ENCODE peak calls at places on chromosomes 12 and 14, in ten cellular contexts. O is astrocyte of the cerebellum, K is neural crest cell, W is Right ventricle myocardium inferior, P is neural progenitor cell, X is HAP-1, V is NCI-H1105 treated with DMSO at 0.1 percent for 48 hours, E is ELF-1, A is A172, T is iris pigment epithelial cell. U is an unnamed sample.
A peak's percentile ranks its signal among the peaks of the same experiment; 100 is the strongest.

GRCh38 chr12:25689996-25690501 is 137.0 kb upstream of the LMNTD1 start:
- DNase-seq in K (no peak), E (no peak), W (no peak), X (peak; percentile 10), O (no peak), A (peak; percentile 22), P (no peak), T (no peak), V (peak; percentile 89), U (no peak)

GRCh38 chr12:101697930-101698781 is 716 bp downstream of the CHPT1 start:
- DNase-seq in W (peak; percentile 83), K (peak; percentile 39), T (peak; percentile 45), A (peak; percentile 10), X (peak; percentile 35), P (no peak), E (peak; percentile 52), O (no peak), V (peak; percentile 39), U (peak; percentile 32)

GRCh38 chr12:123895477-123895876 is 77.2 kb downstream of the CCDC92 start:
- DNase-seq in E (no peak), K (no peak), P (no peak), W (no peak), X (no peak), A (no peak), T (no peak), O (no peak), V (no peak), U (peak; percentile 33)

GRCh38 chr12:19992311-19992710 is 376.0 kb upstream of the PDE3A start:
- DNase-seq in E (no peak), O (no peak), A (no peak), X (no peak), V (no peak), T (no peak), P (no peak), W (no peak), K (no peak), U (no peak)

GRCh38 chr12:31797230-31797872 is 68.5 kb upstream of the AMN1 start:
- DNase-seq in V (no peak), W (no peak), A (no peak), E (no peak), T (no peak), O (no peak), K (no peak), P (no peak), X (no peak), U (no peak)

GRCh38 chr12:30996752-30997151 is 70.2 kb downstream of the TSPAN11 start:
- DNase-seq in W (no peak), T (no peak), A (no peak), K (no peak), P (no peak), X (no peak), O (no peak), V (no peak), E (no peak), U (no peak)

GRCh38 chr14:26204362-26204953 is 393.4 kb downstream of the NOVA1 start:
- DNase-seq in W (no peak), K (peak; percentile 18), T (no peak), V (no peak), A (no peak), O (no peak), E (no peak), X (no peak), P (peak; percentile 53), U (no peak)

GRCh38 chr14:91924871-91925726 is 22.4 kb downstream of the FBLN5 start:
- DNase-seq in P (no peak), O (peak; percentile 44), W (no peak), X (no peak), A (no peak), T (peak; percentile 56), V (no peak), K (no peak), E (no peak), U (no peak)

GRCh38 chr12:124784871-124785572 is 78.6 kb downstream of the SCARB1 start:
- DNase-seq in E (no peak), P (no peak), V (no peak), W (no peak), X (no peak), T (no peak), K (no peak), A (no peak), O (no peak), U (no peak)

GRCh38 chr12:4780624-4781023 is 60.4 kb downstream of the GALNT8 start:
- DNase-seq in O (no peak), P (no peak), K (no peak), T (no peak), X (no peak), E (no peak), A (no peak), W (no peak), V (no peak), U (no peak)

GRCh38 chr12:7678744-7679143 is 13.0 kb upstream of the APOBEC1 start:
- DNase-seq in A (no peak), V (no peak), E (no peak), O (no peak), K (no peak), W (no peak), T (no peak), X (no peak), P (no peak), U (no peak)

GRCh38 chr12:98828802-98829600 is 183.9 kb downstream of the APAF1 start:
- DNase-seq in V (no peak), W (no peak), X (no peak), A (peak; percentile 21), P (no peak), T (no peak), O (no peak), E (no peak), K (no peak), U (no peak)

GRCh38 chr12:49946497-49946896 is 4.0 kb upstream of the AQP2 start:
- DNase-seq in E (no peak), O (no peak), V (peak; percentile 4), A (no peak), T (no peak), W (no peak), K (no peak), X (no peak), P (no peak), U (no peak)

GRCh38 chr14:52251724-52252123 is 15.8 kb upstream of the PTGDR start:
- DNase-seq in V (no peak), O (no peak), E (no peak), A (no peak), W (no peak), P (peak; percentile 38), X (no peak), T (no peak), K (no peak), U (no peak)

GRCh38 chr14:80491562-80492139 is 280.3 kb upstream of the DIO2 start:
- DNase-seq in K (no peak), V (no peak), T (no peak), X (no peak), W (no peak), P (no peak), E (no peak), O (no peak), A (no peak), U (no peak)

GRCh38 chr14:78029471-78030372 is 140.5 kb upstream of the NRXN3 start:
- DNase-seq in V (peak; percentile 98), T (no peak), O (no peak), W (no peak), A (no peak), E (peak; percentile 62), X (peak; percentile 12), K (no peak), P (peak; percentile 76), U (no peak)

GRCh38 chr14:25396128-25396527 is 346.2 kb upstream of the STXBP6 start:
- DNase-seq in E (no peak), K (no peak), A (no peak), T (no peak), V (no peak), W (no peak), X (no peak), O (no peak), P (no peak), U (no peak)

GRCh38 chr14:103744621-103745395 is 29.2 kb downstream of the ZFYVE21 start:
- DNase-seq in A (no peak), O (no peak), W (no peak), E (peak; percentile 0), X (peak; percentile 6), K (no peak), P (no peak), V (no peak), T (no peak), U (no peak)

GRCh38 chr14:28952707-28953106 is 186.1 kb downstream of the FOXG1 start:
- DNase-seq in T (no peak), E (no peak), K (no peak), P (no peak), A (no peak), O (no peak), V (no peak), W (no peak), X (no peak), U (no peak)

GRCh38 chr14:101111620-101112290 is 208.2 kb upstream of the RTL1 start:
- DNase-seq in X (no peak), O (no peak), E (no peak), P (no peak), T (no peak), K (peak; percentile 48), W (no peak), A (no peak), V (no peak), U (no peak)

GRCh38 chr12:13891902-13892301 is 89.5 kb downstream of the GRIN2B start:
- DNase-seq in A (no peak), T (no peak), X (no peak), P (no peak), K (no peak), O (no peak), V (no peak), W (no peak), E (no peak), U (no peak)

U was measured in COLO829.